ENCODE peak calls at places on chromosome 18, in seven cellular contexts. I is GM12878, M is HepG2, F is K562, Q is HCT116, X is H1, B is SK-N-SH. W is an unnamed sample.

GRCh38 chr18:23032030-23032582 is 99.0 kb downstream of the RBBP8 start:
- DNase-seq in I (no peak), M (no peak), F (no peak), Q (no peak), X (no peak), B (no peak), W (no peak)

GRCh38 chr18:41395695-41396094 is 559.3 kb upstream of the PIK3C3 start:
- DNase-seq in I (no peak), M (no peak), F (no peak), Q (no peak), X (no peak), B (no peak), W (no peak)

GRCh38 chr18:623760-624620 is 27.2 kb downstream of the CLUL1 start:
- DNase-seq in I (no peak), M (peak; percentile 62), F (peak; percentile 65), Q (peak; percentile 69), X (peak; percentile 79), B (peak; percentile 59), W (no peak)

GRCh38 chr18:3914116-3914515 is 464.1 kb downstream of the TGIF1 start:
- DNase-seq in I (no peak), M (no peak), F (no peak), Q (no peak), X (no peak), B (no peak), W (no peak)

GRCh38 chr18:8348051-8348450 is 261.2 kb upstream of the RAB12 start:
- DNase-seq in I (no peak), M (no peak), F (no peak), Q (no peak), X (no peak), B (no peak), W (no peak)

GRCh38 chr18:6370886-6371635 is 43.6 kb downstream of the L3MBTL4 start:
- DNase-seq in I (no peak), M (peak; percentile 86), F (no peak), Q (no peak), X (no peak), B (peak; percentile 56), W (no peak)

GRCh38 chr18:70384181-70384790 is 95.4 kb downstream of the SOCS6 start:
- DNase-seq in I (no peak), M (peak; percentile 72), F (no peak), Q (peak; percentile 92), X (no peak), B (no peak), W (no peak)

GRCh38 chr18:9323750-9324445 is 10.7 kb upstream of the TWSG1 start:
- DNase-seq in I (no peak), M (no peak), F (no peak), Q (no peak), X (no peak), B (no peak), W (no peak)

GRCh38 chr18:9901377-9901776 is 12.4 kb upstream of the VAPA start:
- DNase-seq in I (no peak), M (no peak), F (no peak), Q (no peak), X (no peak), B (no peak), W (no peak)

GRCh38 chr18:13272411-13272810 is 53.9 kb downstream of the LDLRAD4 start:
- DNase-seq in I (no peak), M (no peak), F (no peak), Q (no peak), X (no peak), B (no peak), W (no peak)
- TF ChIP-seq YY1 in I (no peak), M (no peak), F (no peak), Q (no peak), X (no peak), B (no peak), W (no peak)

GRCh38 chr18:79629249-79629558 is 50.4 kb upstream of the CTDP1 start:
- DNase-seq in I (no peak), M (no peak), F (no peak), Q (no peak), X (peak; percentile 23), B (no peak), W (no peak)
- TF ChIP-seq YY1 in I (no peak), M (no peak), F (no peak), Q (no peak), X (no peak), B (no peak), W (no peak)

GRCh38 chr18:75502286-75502685 is 74.8 kb upstream of the SMIM21 start:
- DNase-seq in I (no peak), M (no peak), F (no peak), Q (no peak), X (no peak), B (no peak), W (no peak)

GRCh38 chr18:75507636-75508035 is 80.1 kb upstream of the SMIM21 start:
- DNase-seq in I (no peak), M (no peak), F (no peak), Q (no peak), X (no peak), B (no peak), W (no peak)

GRCh38 chr18:75500510-75500909 is 73.0 kb upstream of the SMIM21 start:
- DNase-seq in I (no peak), M (no peak), F (no peak), Q (no peak), X (no peak), B (no peak), W (no peak)

DNA sequence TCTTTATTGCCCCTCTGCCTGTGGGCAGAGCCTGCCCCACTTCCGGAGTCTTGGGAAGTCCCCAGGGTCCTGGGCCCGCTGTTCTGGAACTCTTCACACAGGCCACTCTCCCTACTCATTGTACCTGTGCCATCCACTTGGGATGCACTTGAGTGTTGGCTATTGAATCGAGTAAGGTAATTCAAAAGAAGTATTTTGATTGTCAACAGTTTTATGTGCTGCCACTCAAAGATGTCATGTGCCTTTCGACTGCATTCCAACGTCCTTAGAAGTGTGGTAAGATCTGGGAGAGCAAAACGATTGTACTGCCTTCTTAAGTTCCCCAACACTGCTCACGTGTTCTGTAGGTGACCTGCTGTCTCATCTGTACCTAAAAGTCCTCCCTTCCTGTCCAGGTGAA is 77.0 kb upstream of the SMIM21 start:
- DNase-seq in I (no peak), M (no peak), F (no peak), Q (no peak), X (no peak), B (no peak), W (no peak)
- TF ChIP-seq YY1 in I (no peak), M (no peak), F (no peak), Q (no peak), X (no peak), B (no peak), W (no peak)

GRCh38 chr18:45349447-45349846 is 265.8 kb upstream of the SLC14A2 start:
- DNase-seq in I (no peak), M (no peak), F (no peak), Q (no peak), X (no peak), B (no peak), W (no peak)
- TF ChIP-seq YY1 in I (no peak), M (no peak), F (no peak), Q (no peak), X (no peak), B (no peak), W (no peak)

GRCh38 chr18:45448871-45449270 is 166.4 kb upstream of the SLC14A2 start:
- DNase-seq in I (no peak), M (no peak), F (no peak), Q (no peak), X (no peak), B (no peak), W (no peak)
- TF ChIP-seq YY1 in I (no peak), M (no peak), F (no peak), Q (no peak), X (no peak), B (no peak), W (no peak)

DNA sequence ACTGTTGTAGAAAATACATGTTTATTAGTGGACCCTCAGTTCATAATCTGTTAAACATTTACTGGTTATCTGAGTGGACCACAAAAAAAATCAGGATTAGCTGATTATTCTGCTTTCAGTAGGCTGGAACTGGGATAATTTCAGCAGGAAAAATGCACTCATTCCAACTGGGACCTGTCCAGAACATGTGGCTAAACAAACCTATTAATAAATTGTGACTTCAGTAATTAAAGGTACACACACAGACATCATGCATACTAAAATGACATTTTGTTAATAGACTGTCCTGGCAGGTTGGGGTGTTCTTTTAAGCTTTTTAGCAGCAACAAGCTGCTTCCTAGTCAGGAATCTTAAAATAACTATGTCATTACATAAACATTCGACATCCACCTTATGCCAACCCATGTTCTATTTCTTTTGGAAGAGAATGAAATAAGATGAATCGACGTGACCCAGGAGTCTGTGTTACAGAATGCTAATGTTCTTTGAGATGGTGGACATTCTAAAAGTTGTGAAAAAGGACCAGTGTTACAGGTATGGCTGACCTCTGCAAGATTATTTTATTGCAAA is 435.7 kb downstream of the TXNL1 start:
- DNase-seq in I (no peak), M (no peak), F (no peak), Q (no peak), X (no peak), B (no peak), W (no peak)
- TF ChIP-seq YY1 in I (no peak), M (no peak), F (no peak), Q (no peak), X (no peak), B (no peak), W (no peak)

DNA sequence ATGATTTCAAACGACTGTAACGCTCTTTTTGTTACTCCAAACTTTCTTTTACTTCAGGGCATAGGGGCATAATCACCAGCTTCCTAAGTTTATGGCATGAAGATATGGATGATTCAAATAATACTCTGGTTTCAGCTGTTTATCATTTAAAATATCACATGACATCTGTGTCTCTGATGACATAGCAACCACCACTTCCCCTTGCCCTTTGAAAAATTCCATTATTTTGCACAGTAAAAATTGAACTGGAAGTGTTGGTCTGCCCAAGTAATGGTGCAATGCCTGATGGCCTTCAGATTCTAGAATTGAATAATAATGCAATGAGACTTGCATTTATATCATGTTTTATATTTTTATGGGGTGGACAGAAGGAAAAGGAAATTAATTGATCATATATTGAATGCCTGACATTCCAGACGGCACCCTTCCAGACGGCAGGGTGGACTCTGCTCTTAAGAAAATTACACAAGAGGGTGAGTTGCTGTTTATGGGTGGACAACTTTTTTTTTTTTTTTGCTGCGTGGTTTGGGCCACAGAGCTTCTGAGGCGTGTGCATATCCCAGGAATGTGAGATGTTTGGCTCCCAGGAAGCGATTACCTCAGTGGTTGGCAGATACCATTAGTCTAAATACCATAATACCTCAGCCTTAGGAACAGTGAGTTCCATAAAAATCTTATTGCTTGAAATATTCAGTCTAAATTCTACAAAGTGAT is 101.7 kb upstream of the ZNF521 start:
- DNase-seq in I (no peak), M (no peak), F (no peak), Q (no peak), X (no peak), B (no peak), W (no peak)
- TF ChIP-seq YY1 in I (no peak), M (no peak), F (no peak), Q (no peak), X (no peak), B (no peak), W (no peak)

W was measured in NT2/D1.